ENCODE peak calls at places on chromosomes 7 and 10, in six cellular contexts. H is stimulated activated CD8-positive, alpha-beta memory T cell treated with anti-CD3 and anti-CD28 coated beads, Interleukin-2, amount 100 ng/mL, for 48 hours; L is activated CD4-positive, alpha-beta T cell treated with anti-CD3 and anti-CD28 coated beads, Interleukin-2, amount 50 U/mL, for 24 hours; K is NCI-H1092; M is EH; Y is cardiac muscle cell. P is an unnamed sample.

GRCh38 chr10:7408003-7408493 is 2.8 kb downstream of the SFMBT2 start:
- DNase-seq in M (no peak), Y (peak; percentile 62), L (no peak), K (no peak), H (no peak), P (no peak)

GRCh38 chr7:50837965-50838364 is 55.3 kb upstream of the GRB10 start:
- DNase-seq in M (peak; percentile 93), Y (peak; percentile 48), K (no peak), L (no peak), H (no peak), P (no peak)

GRCh38 chr10:109892885-109893284 is 30.4 kb downstream of the XPNPEP1 start:
- DNase-seq in K (no peak), L (no peak), H (no peak), M (peak; percentile 58), Y (no peak), P (no peak)

GRCh38 chr10:34473174-34474059 is 341.7 kb downstream of the PARD3 start:
- DNase-seq in H (no peak), L (no peak), M (no peak), K (no peak), Y (peak; percentile 3), P (no peak)

GRCh38 chr7:87934699-87935372 is 785 bp downstream of the ADAM22 start:
- DNase-seq in Y (peak; percentile 6), M (peak; percentile 21), L (no peak), H (no peak), K (peak; percentile 59), P (no peak)

GRCh38 chr7:16644987-16645592 is 464 bp downstream of the ANKMY2 start:
- DNase-seq in H (no peak), M (no peak), K (peak; percentile 11), L (peak; percentile 12), Y (peak; percentile 43), P (no peak)

GRCh38 chr10:131789516-131789915 is 111.3 kb upstream of the PPP2R2D start:
- DNase-seq in L (no peak), M (no peak), Y (no peak), K (no peak), H (no peak), P (no peak)

GRCh38 chr10:122590158-122590557 is 29.6 kb downstream of the DMBT1 start:
- DNase-seq in K (no peak), M (no peak), L (no peak), Y (no peak), H (no peak), P (no peak)

GRCh38 chr10:132921086-132921485 is 21.3 kb downstream of the CFAP46 start:
- DNase-seq in L (no peak), M (no peak), H (no peak), K (no peak), Y (no peak), P (no peak)

GRCh38 chr10:97178074-97178473 is 7.7 kb downstream of the SLIT1 start:
- DNase-seq in Y (no peak), M (no peak), H (no peak), L (no peak), K (no peak), P (no peak)

GRCh38 chr10:133164816-133165555 is 5.0 kb downstream of the KNDC1 start:
- DNase-seq in M (no peak), Y (no peak), K (no peak), L (no peak), H (no peak), P (no peak)

GRCh38 chr10:22670796-22671195 is 43.6 kb downstream of the PIP4K2A start:
- DNase-seq in L (no peak), M (no peak), K (no peak), H (no peak), Y (peak; percentile 61), P (no peak)

GRCh38 chr7:44470080-44470479 is 20.4 kb downstream of the NUDCD3 start:
- DNase-seq in M (peak; percentile 31), L (no peak), K (no peak), Y (peak; percentile 42), H (no peak), P (no peak)

GRCh38 chr7:41972270-41972669 is 264.7 kb downstream of the GLI3 start:
- DNase-seq in K (no peak), M (no peak), Y (no peak), L (no peak), H (no peak), P (no peak)